ENCODE peak calls at places on chromosomes 7 and 10, in six cellular contexts. H is transverse colon, M is epithelial cell of esophagus, A is prostate gland, B is fibroblast of lung, G is PC-3. Q is an unnamed sample.
A peak's percentile ranks its signal among the peaks of the same experiment; 100 is the strongest.

GRCh38 chr10:50325449-50326188 is 74.3 kb upstream of the ASAH2 start:
- DNase-seq in G (peak; percentile 100), M (peak; percentile 98), H (peak; percentile 22), B (peak; percentile 99), A (peak; percentile 76), Q (peak; percentile 84)

GRCh38 chr10:11851910-11852309 is 28.8 kb downstream of the PROSER2 start:
- DNase-seq in M (no peak), B (no peak), G (no peak), H (no peak), A (no peak), Q (no peak)

GRCh38 chr7:14207154-14207553 is 217.7 kb upstream of the ETV1 start:
- DNase-seq in M (peak; percentile 37), G (no peak), A (no peak), B (peak; percentile 49), H (no peak), Q (no peak)

GRCh38 chr7:93307131-93307660 is 75.0 kb downstream of the VPS50 start:
- DNase-seq in H (no peak), M (peak; percentile 79), A (no peak), B (peak; percentile 73), G (peak; percentile 78), Q (no peak)

GRCh38 chr7:129951076-129952011 is 1.4 kb downstream of the UBE2H start:
- DNase-seq in G (peak; percentile 4), H (peak; percentile 24), A (peak; percentile 25), B (peak; percentile 33), M (no peak), Q (no peak)

GRCh38 chr10:13751191-13751764 is 164.5 kb downstream of the PRPF18 start:
- DNase-seq in G (no peak), B (no peak), M (no peak), A (no peak), H (no peak), Q (no peak)

GRCh38 chr7:126570845-126571244 is 681.9 kb downstream of the GRM8 start:
- DNase-seq in G (no peak), M (peak; percentile 38), B (peak; percentile 2), H (no peak), A (no peak), Q (no peak)

GRCh38 chr10:97584798-97585438 is 729 bp downstream of the HOGA1 start:
- DNase-seq in B (no peak), M (no peak), H (no peak), G (no peak), A (no peak), Q (no peak)

GRCh38 chr10:24479806-24480205 is 243.9 kb downstream of the ARHGAP21 start:
- DNase-seq in H (no peak), M (no peak), B (no peak), A (no peak), G (no peak), Q (no peak)

GRCh38 chr10:44194435-44194834 is 190.5 kb downstream of the CXCL12 start:
- DNase-seq in B (no peak), G (no peak), H (no peak), M (no peak), A (no peak), Q (no peak)

GRCh38 chr7:94183289-94183749 is 179.2 kb upstream of the BET1 start:
- DNase-seq in M (peak; percentile 91), H (no peak), G (peak; percentile 95), A (no peak), B (peak; percentile 100), Q (peak; percentile 90)

GRCh38 chr10:16141499-16141898 is 281.2 kb upstream of the MINDY3 start:
- DNase-seq in B (no peak), G (no peak), M (no peak), A (no peak), H (no peak), Q (no peak)

GRCh38 chr10:16304311-16304710 is 132.5 kb upstream of the PTER start:
- DNase-seq in G (no peak), A (no peak), H (peak; percentile 8), B (no peak), M (no peak), Q (no peak)

GRCh38 chr7:92731327-92732063 is 104.9 kb downstream of the CDK6 start:
- DNase-seq in H (no peak), G (peak; percentile 50), M (peak; percentile 61), A (no peak), B (peak; percentile 68), Q (no peak)

GRCh38 chr7:22438994-22439393 is 61.0 kb downstream of the STEAP1B start:
- DNase-seq in G (no peak), A (no peak), M (no peak), H (no peak), B (no peak), Q (no peak)

GRCh38 chr7:101232141-101232821 is 5.3 kb downstream of the CLDN15 start:
- DNase-seq in A (peak; percentile 59), G (peak; percentile 68), H (peak; percentile 88), B (no peak), M (peak; percentile 82), Q (peak; percentile 69)

GRCh38 chr7:47771301-47771989 is 176.8 kb downstream of the PKD1L1 start:
- DNase-seq in A (no peak), H (no peak), M (no peak), G (no peak), B (peak; percentile 89), Q (no peak)

GRCh38 chr7:78396190-78396589 is 597.6 kb downstream of the PHTF2 start:
- DNase-seq in G (no peak), A (no peak), H (no peak), B (no peak), M (no peak), Q (no peak)

GRCh38 chr10:88428442-88428841 is 154.7 kb downstream of the RNLS start:
- DNase-seq in B (peak; percentile 50), G (no peak), M (peak; percentile 63), H (no peak), A (no peak), Q (peak; percentile 65)

GRCh38 chr7:90224204-90224603 is 12.7 kb downstream of the STEAP2 start:
- DNase-seq in M (no peak), G (no peak), A (no peak), B (no peak), H (no peak), Q (no peak)

GRCh38 chr10:78416031-78416800 is 382.6 kb downstream of the RPS24 start:
- DNase-seq in B (peak; percentile 66), H (no peak), A (no peak), M (peak; percentile 13), G (peak; percentile 98), Q (peak; percentile 12)

GRCh38 chr7:5441840-5442513 is 18.3 kb upstream of the TNRC18 start:
- DNase-seq in A (no peak), G (no peak), M (no peak), B (no peak), H (no peak), Q (no peak)

GRCh38 chr10:130498934-130499333 is 362.7 kb downstream of the GLRX3 start:
- DNase-seq in G (no peak), A (no peak), M (no peak), B (no peak), H (no peak), Q (no peak)

GRCh38 chr10:125151824-125152634 is 8.3 kb downstream of the CTBP2 start:
- DNase-seq in A (no peak), H (peak; percentile 86), G (no peak), M (no peak), B (no peak), Q (no peak)
- TF ChIP-seq CTCF in A (no peak), H (no peak), G (no peak), M (no peak), B (no peak), Q (no peak)

GRCh38 chr7:88757371-88757770 is 2.1 kb upstream of the ZNF804B start:
- DNase-seq in A (no peak), H (no peak), M (no peak), G (no peak), B (no peak), Q (no peak)

GRCh38 chr7:88761779-88762178 is 2.3 kb downstream of the ZNF804B start:
- DNase-seq in G (no peak), A (no peak), M (no peak), B (no peak), H (no peak), Q (no peak)

GRCh38 chr7:88759216-88759955 is at the start of gene ZNF804B:
- DNase-seq in M (no peak), G (no peak), B (no peak), H (peak; percentile 5), A (peak; percentile 4), Q (no peak)

GRCh38 chr7:88758355-88759215 is 915 bp upstream of the ZNF804B start:
- DNase-seq in H (no peak), A (peak; percentile 7), M (peak; percentile 14), B (peak; percentile 6), G (peak; percentile 6), Q (no peak)

GRCh38 chr7:88759956-88760515 is 536 bp downstream of the ZNF804B start:
- DNase-seq in B (no peak), A (no peak), H (no peak), M (no peak), G (no peak), Q (no peak)
- TF ChIP-seq CTCF in B (no peak), A (no peak), H (no peak), M (no peak), G (no peak), Q (no peak)

DNA sequence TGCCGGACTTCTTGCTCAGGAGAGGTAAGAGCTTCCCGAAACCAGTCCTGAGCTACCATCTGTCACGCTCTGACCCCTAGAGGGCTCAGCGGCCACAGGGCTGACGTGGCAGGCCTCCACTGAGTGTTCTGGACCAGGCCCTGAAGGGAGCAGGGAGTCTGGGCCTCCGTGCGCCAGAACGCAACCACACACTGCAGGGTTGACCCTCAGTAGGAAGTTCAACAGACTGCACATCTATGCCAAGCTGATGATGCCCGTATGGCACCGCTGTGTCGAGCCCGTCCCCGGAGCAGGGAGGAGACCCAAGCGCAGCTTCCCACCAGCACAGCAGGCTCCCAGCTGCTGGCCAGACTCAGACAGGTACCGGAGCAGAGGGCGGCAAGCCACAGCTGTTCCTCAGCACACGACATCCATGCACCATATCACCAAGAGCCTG is 39.2 kb downstream of the CAMK2B start:
- DNase-seq in B (no peak), H (peak; percentile 3), M (no peak), G (no peak), A (no peak), Q (no peak)
- TF ChIP-seq CTCF in B (no peak), H (no peak), M (no peak), G (peak; percentile 16), A (no peak), Q (no peak)

GRCh38 chr10:91479583-91479982 is 69.4 kb downstream of the HECTD2 start:
- DNase-seq in B (no peak), A (no peak), H (no peak), G (no peak), M (no peak), Q (no peak)
- TF ChIP-seq CTCF in B (no peak), A (no peak), H (no peak), G (no peak), M (no peak), Q (no peak)

GRCh38 chr7:19117081-19117869 is at the start of gene TWIST1:
- DNase-seq in A (no peak), M (peak; percentile 49), B (peak; percentile 90), H (no peak), G (peak; percentile 77), Q (peak; percentile 58)
- TF ChIP-seq CTCF in A (no peak), M (no peak), B (no peak), H (no peak), G (no peak), Q (no peak)

GRCh38 chr7:73734619-73735525 is 3.7 kb downstream of the ABHD11 start:
- DNase-seq in B (peak; percentile 67), H (peak; percentile 94), G (peak; percentile 94), A (peak; percentile 69), M (peak; percentile 85), Q (peak; percentile 84)
- TF ChIP-seq CTCF in B (peak; percentile 88), H (peak; percentile 97), G (peak; percentile 90), A (peak; percentile 92), M (peak; percentile 90), Q (peak; percentile 96)

Q was measured in RWPE1.